ENCODE peak calls at places on chromosomes 5 and 9, in eight cellular contexts. K, X, C, B, I, M, R and F are unnamed samples.

GRCh38 chr9:103183569-103184191 is 188.5 kb downstream of the CYLC2 start:
- DNase-seq in K (no peak), R (no peak), X (no peak), M (no peak), I (no peak), C (no peak), B (no peak), F (no peak)

GRCh38 chr5:139650689-139651501 is 2.7 kb downstream of the CXXC5 start:
- DNase-seq in I (no peak), C (no peak), B (no peak), X (no peak), R (no peak), M (no peak), K (no peak), F (no peak)

GRCh38 chr5:101009758-101010519 is 106.9 kb upstream of the ST8SIA4 start:
- DNase-seq in B (no peak), I (no peak), M (no peak), R (no peak), K (no peak), X (no peak), C (no peak), F (no peak)

GRCh38 chr9:1173211-1173610 is 123.1 kb downstream of the DMRT2 start:
- DNase-seq in I (no peak), K (no peak), M (no peak), X (no peak), C (no peak), B (no peak), R (no peak), F (no peak)

GRCh38 chr5:121366515-121366914 is 485.2 kb upstream of the FTMT start:
- DNase-seq in C (no peak), R (no peak), M (no peak), K (no peak), B (no peak), I (no peak), X (no peak), F (no peak)

GRCh38 chr5:114857951-114858401 is 311.7 kb downstream of the TRIM36 start:
- DNase-seq in C (no peak), B (peak; percentile 46), M (no peak), X (no peak), I (no peak), R (no peak), K (no peak), F (no peak)

GRCh38 chr5:22238047-22238446 is 615.1 kb downstream of the CDH12 start:
- DNase-seq in C (no peak), B (no peak), I (no peak), K (no peak), X (no peak), R (no peak), M (no peak), F (no peak)

GRCh38 chr5:175321927-175322532 is 122.0 kb downstream of the DRD1 start:
- DNase-seq in B (no peak), I (peak; percentile 15), R (peak; percentile 8), M (no peak), X (no peak), C (peak; percentile 1), K (peak; percentile 11), F (no peak)

GRCh38 chr9:71929223-71929622 is 17.8 kb downstream of the C9orf85 start:
- DNase-seq in R (no peak), K (no peak), X (no peak), B (no peak), M (no peak), I (no peak), C (no peak), F (no peak)

GRCh38 chr5:180809403-180810209 is 7.0 kb upstream of the MGAT1 start:
- DNase-seq in K (peak; percentile 80), B (peak; percentile 96), R (peak; percentile 97), C (no peak), X (peak; percentile 89), I (peak; percentile 79), M (peak; percentile 61), F (peak; percentile 85)

GRCh38 chr9:123743737-123744136 is 186.2 kb downstream of the DENND1A start:
- DNase-seq in C (no peak), B (no peak), M (no peak), I (no peak), K (no peak), R (no peak), X (no peak), F (no peak)

GRCh38 chr9:106322741-106323140 is 540.2 kb upstream of the ZNF462 start:
- DNase-seq in X (no peak), C (no peak), M (no peak), B (no peak), K (no peak), R (no peak), I (no peak), F (no peak)